ENCODE peak calls at places on chromosomes 2 and 18, in four cellular contexts. S is aorta, B is thoracic aorta, K is prostate gland. E is an unnamed sample.

GRCh38 chr18:34871435-34871834 is 161.3 kb downstream of the DTNA start:
- DNase-seq in S (no peak), B (no peak), K (no peak), E (no peak)

GRCh38 chr2:39719317-39719716 is 53.6 kb downstream of the TMEM178A start:
- DNase-seq in S (peak; percentile 76), B (no peak), K (peak; percentile 60), E (no peak)

GRCh38 chr2:74086001-74086400 is 61.7 kb downstream of the BOLA3 start:
- DNase-seq in S (no peak), B (no peak), K (no peak), E (no peak)

GRCh38 chr18:36527740-36528455 is 230.4 kb downstream of the FHOD3 start:
- DNase-seq in S (no peak), B (no peak), K (no peak), E (no peak)

GRCh38 chr2:30979822-30980245 is 158.4 kb downstream of the GALNT14 start:
- DNase-seq in S (peak; percentile 87), B (peak; percentile 67), K (peak; percentile 17), E (no peak)

GRCh38 chr2:118943286-118943685 is 1.3 kb downstream of the MARCO start:
- DNase-seq in S (no peak), B (no peak), K (no peak), E (no peak)

GRCh38 chr2:43127208-43127940 is 99.0 kb downstream of the ZFP36L2 start:
- DNase-seq in S (peak; percentile 83), B (no peak), K (peak; percentile 33), E (peak; percentile 35)

GRCh38 chr2:187654535-187654934 is 100.3 kb upstream of the TFPI start:
- DNase-seq in S (no peak), B (no peak), K (no peak), E (no peak)

GRCh38 chr2:42268528-42269151 is 92.4 kb downstream of the COX7A2L start:
- DNase-seq in S (no peak), B (no peak), K (no peak), E (no peak)

GRCh38 chr18:78971511-78972245 is 7.9 kb upstream of the SALL3 start:
- DNase-seq in S (no peak), B (no peak), K (no peak), E (no peak)

GRCh38 chr2:175373729-175374128 is 192.2 kb upstream of the ATP5MC3 start:
- DNase-seq in S (no peak), B (no peak), K (no peak), E (no peak)

GRCh38 chr18:38980420-38980819 is 1414.8 kb upstream of the CELF4 start:
- DNase-seq in S (no peak), B (no peak), K (no peak), E (no peak)

GRCh38 chr2:148253716-148254115 is 232.8 kb downstream of the MBD5 start:
- DNase-seq in S (no peak), B (no peak), K (no peak), E (no peak)

GRCh38 chr2:217800433-217801114 is 202.2 kb downstream of the TNS1 start:
- DNase-seq in S (peak; percentile 38), B (peak; percentile 0), K (no peak), E (no peak)
- H3K36me3 ChIP-seq in S (peaks cover 8% of the 10 kb centered on the region), B (peaks cover 56% of the 10 kb centered on the region), K (no peaks in the 10 kb centered on the region), E (no peaks in the 10 kb centered on the region)

GRCh38 chr18:50393802-50394201 is 19.0 kb downstream of the SKA1 start:
- DNase-seq in S (no peak), B (no peak), K (no peak), E (no peak)

GRCh38 chr18:50388988-50389387 is 14.1 kb downstream of the SKA1 start:
- DNase-seq in S (no peak), B (no peak), K (no peak), E (no peak)
- H3K36me3 ChIP-seq in S (no peaks in the 10 kb centered on the region), B (no peaks in the 10 kb centered on the region), K (no peaks in the 10 kb centered on the region), E (no peaks in the 10 kb centered on the region)

GRCh38 chr2:191003405-191004309 is 10.3 kb downstream of the STAT1 start:
- DNase-seq in S (no peak), B (no peak), K (no peak), E (no peak)
- H3K36me3 ChIP-seq in S (peaks cover 9% of the 10 kb centered on the region), B (peaks cover 51% of the 10 kb centered on the region), K (no peaks in the 10 kb centered on the region), E (peaks cover 22% of the 10 kb centered on the region)

GRCh38 chr2:100571668-100572067 is 8.9 kb downstream of the PDCL3 start:
- DNase-seq in S (no peak), B (no peak), K (no peak), E (no peak)
- H3K36me3 ChIP-seq in S (no peaks in the 10 kb centered on the region), B (peaks cover 40% of the 10 kb centered on the region), K (no peaks in the 10 kb centered on the region), E (peaks cover 11% of the 10 kb centered on the region)

GRCh38 chr2:112666764-112667122 is 21.0 kb downstream of the SLC20A1 start:
- DNase-seq in S (no peak), B (no peak), K (no peak), E (no peak)

GRCh38 chr2:112662702-112663101 is 17.0 kb downstream of the SLC20A1 start:
- DNase-seq in S (no peak), B (no peak), K (peak; percentile 20), E (no peak)

GRCh38 chr2:112665113-112665780 is 19.5 kb downstream of the SLC20A1 start:
- DNase-seq in S (no peak), B (no peak), K (peak; percentile 33), E (no peak)

GRCh38 chr2:112661656-112662305 is 16.0 kb downstream of the SLC20A1 start:
- DNase-seq in S (no peak), B (no peak), K (peak; percentile 60), E (no peak)

DNA sequence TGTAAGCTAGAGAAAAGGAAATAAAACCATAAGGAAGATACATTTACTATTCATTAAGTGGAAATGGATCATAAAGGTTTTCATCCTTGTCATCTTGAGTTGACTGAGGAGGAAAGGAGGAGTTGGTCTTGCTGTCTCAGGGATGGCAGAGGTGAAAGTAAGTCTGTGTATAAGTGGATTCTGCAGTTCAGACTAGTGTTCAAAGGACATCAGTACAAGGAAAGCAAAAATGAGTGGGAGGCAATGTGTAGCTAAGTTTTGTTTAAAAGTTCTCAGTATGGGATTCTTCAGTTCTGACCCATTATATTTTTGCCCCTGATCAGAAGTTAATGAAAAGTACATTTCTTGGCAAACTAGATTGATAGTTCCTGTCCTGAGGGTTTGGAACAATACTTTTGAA is 18.9 kb downstream of the SLC20A1 start:
- DNase-seq in S (no peak), B (no peak), K (no peak), E (no peak)
- H3K36me3 ChIP-seq in S (no peaks in the 10 kb centered on the region), B (peaks cover 32% of the 10 kb centered on the region), K (no peaks in the 10 kb centered on the region), E (peaks cover 58% of the 10 kb centered on the region)

DNA sequence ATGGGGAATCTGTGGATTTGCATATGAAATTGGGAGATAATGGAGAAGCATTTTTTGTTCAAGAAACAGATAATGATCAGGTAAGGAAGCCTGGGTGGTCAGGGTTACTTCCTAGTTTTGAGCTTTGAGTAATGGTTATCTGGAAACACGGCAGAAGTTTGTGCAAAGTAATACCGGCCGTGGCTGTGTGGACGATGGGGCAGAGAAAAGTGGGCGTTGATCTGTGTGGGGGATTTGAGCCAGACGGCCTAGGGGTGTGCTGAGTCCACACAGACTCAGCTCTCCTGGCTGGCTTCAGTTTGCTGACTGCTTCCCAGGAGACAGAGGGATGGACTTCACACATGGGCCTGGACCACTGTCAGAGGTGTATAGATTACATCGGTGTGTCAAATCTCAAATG is 21.3 kb downstream of the LPIN1 start:
- DNase-seq in S (no peak), B (no peak), K (no peak), E (no peak)
- H3K36me3 ChIP-seq in S (no peaks in the 10 kb centered on the region), B (peaks cover 38% of the 10 kb centered on the region), K (no peaks in the 10 kb centered on the region), E (peaks cover 88% of the 10 kb centered on the region)

DNA sequence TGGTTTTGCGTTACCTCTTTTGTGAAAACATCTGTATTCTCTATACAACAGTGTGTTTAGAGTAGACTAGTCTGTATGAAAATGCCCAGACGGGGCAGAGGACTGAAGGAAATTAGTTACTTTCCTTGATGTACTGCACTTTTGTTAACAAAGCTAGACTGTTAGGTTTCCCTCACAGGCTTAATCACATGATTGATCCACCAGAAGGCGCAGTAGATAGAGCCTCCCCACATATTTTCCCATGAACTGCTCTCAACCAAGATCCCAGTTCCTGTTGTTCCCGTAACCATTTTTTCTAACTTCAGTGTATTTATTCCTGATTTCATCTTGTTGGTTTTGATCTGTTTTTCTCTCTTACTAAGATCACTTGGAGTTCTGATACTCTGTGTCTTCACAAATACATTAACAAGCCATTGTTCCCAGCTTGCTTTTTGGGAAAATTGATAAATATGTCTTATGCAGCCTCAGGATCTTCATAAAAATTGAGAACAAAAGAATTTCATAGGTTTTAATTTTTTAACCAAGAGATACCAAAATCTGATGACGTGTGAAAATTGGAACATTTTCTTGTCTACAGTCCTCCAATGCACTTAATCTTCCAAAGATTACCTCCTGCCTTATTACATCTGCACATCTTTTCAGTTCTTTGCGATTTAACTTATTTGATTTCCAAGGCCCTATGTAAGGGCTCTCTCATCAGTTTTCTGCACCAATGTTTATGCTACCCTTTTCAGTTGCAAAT is 2.9 kb downstream of the MRPL35 start:
- DNase-seq in S (no peak), B (no peak), K (no peak), E (no peak)
- H3K36me3 ChIP-seq in S (no peaks in the 10 kb centered on the region), B (peaks cover 9% of the 10 kb centered on the region), K (no peaks in the 10 kb centered on the region), E (no peaks in the 10 kb centered on the region)

E was measured in esophagus squamous epithelium.